ENCODE peak calls at places on chromosomes 11 and 22, in seven cellular contexts. S, I, D, O, A, W and Y are unnamed samples.

GRCh38 chr11:69358398-69359080 is 64.6 kb downstream of the MYEOV start:
- DNase-seq in W (no peak), D (no peak), A (no peak), I (no peak), O (no peak), S (no peak), Y (no peak)

GRCh38 chr11:3954448-3955298 is 99.2 kb downstream of the STIM1 start:
- DNase-seq in D (no peak), W (peak), A (peak), S (peak), I (no peak), O (no peak), Y (no peak)

GRCh38 chr11:92980291-92980690 is 10.8 kb downstream of the MTNR1B start:
- DNase-seq in A (no peak), I (no peak), S (no peak), W (no peak), O (no peak), D (no peak), Y (no peak)

GRCh38 chr11:79237111-79237510 is 203.7 kb downstream of the TENM4 start:
- DNase-seq in W (no peak), A (no peak), I (no peak), S (no peak), D (no peak), O (no peak), Y (no peak)

GRCh38 chr22:17264321-17265052 is 45.3 kb upstream of the ADA2 start:
- DNase-seq in W (peak), D (no peak), I (no peak), A (peak), O (no peak), S (peak), Y (peak)

GRCh38 chr11:41522391-41522790 is 62.9 kb upstream of the LRRC4C start:
- DNase-seq in W (peak), A (no peak), I (no peak), D (no peak), O (no peak), S (peak), Y (peak)

GRCh38 chr11:126112547-126112946 is 49.9 kb upstream of the CDON start:
- DNase-seq in I (peak), S (no peak), D (peak), W (peak), O (peak), A (peak), Y (peak)

GRCh38 chr22:45977003-45977395 is at the start of gene WNT7B:
- DNase-seq in O (no peak), D (no peak), I (no peak), S (no peak), A (no peak), W (no peak), Y (no peak)

GRCh38 chr11:19102521-19102900 is 14.5 kb upstream of the ZDHHC13 start:
- DNase-seq in I (no peak), A (no peak), W (no peak), O (no peak), D (no peak), S (no peak), Y (no peak)

GRCh38 chr11:7449196-7449840 is 36.0 kb upstream of the OLFML1 start:
- DNase-seq in I (no peak), A (no peak), D (no peak), S (no peak), O (no peak), W (no peak), Y (no peak)

GRCh38 chr11:19441752-19442553 is 201.2 kb upstream of the E2F8 start:
- DNase-seq in A (peak), D (peak), I (no peak), O (peak), W (peak), S (peak), Y (peak)

GRCh38 chr11:83727251-83727650 is 441.1 kb upstream of the CCDC90B start:
- DNase-seq in W (no peak), D (no peak), O (no peak), A (no peak), S (no peak), I (no peak), Y (no peak)

GRCh38 chr11:74819400-74819799 is 70.8 kb downstream of the RNF169 start:
- DNase-seq in D (peak), O (no peak), W (no peak), S (peak), A (no peak), I (no peak), Y (peak)

GRCh38 chr11:73387594-73388021 is 11.4 kb downstream of the RELT start:
- DNase-seq in O (no peak), A (no peak), W (peak), I (no peak), S (no peak), D (no peak), Y (no peak)

GRCh38 chr22:43922123-43922522 is 1.5 kb upstream of the PNPLA3 start:
- DNase-seq in W (no peak), I (no peak), A (no peak), O (no peak), S (no peak), D (no peak), Y (no peak)

GRCh38 chr22:43925433-43926348 is 2.1 kb downstream of the PNPLA3 start:
- DNase-seq in D (peak), A (no peak), W (no peak), I (no peak), O (no peak), S (no peak), Y (peak)

GRCh38 chr22:43923631-43924548 is at the start of gene PNPLA3:
- DNase-seq in D (peak), O (peak), A (peak), I (peak), W (peak), S (peak), Y (peak)

GRCh38 chr22:43921361-43921760 is 2.2 kb upstream of the PNPLA3 start:
- DNase-seq in S (peak), A (peak), D (peak), I (no peak), O (no peak), W (peak), Y (peak)

DNA sequence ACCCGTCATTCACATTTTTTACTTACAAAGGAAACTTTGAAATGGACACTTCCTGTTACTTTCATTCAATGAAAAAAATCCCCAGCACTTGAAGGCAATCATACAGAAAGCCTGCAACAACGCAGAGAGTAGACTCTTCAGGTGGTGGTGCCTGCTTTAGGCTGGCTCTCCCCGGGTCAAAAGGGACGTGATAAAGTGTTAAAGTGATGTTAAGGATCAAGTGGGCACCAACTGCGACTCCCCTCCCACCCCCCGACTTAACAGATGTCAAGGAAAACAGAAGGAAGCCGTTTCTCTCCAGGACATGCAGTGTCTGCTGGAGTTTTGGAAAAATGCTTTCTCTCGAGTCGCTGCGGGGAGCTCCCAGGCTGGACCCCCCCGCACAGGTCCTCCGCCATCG is 414 bp upstream of the PNPLA3 start:
- DNase-seq in I (no peak), W (peak), D (no peak), S (peak), O (no peak), A (no peak), Y (no peak)
- H3K4me3 ChIP-seq in I (peak), W (peak), D (peak), S (peak), O (peak), A (peak), Y (peak)

GRCh38 chr11:2389344-2390026 is 11.1 kb upstream of the TSSC4 start:
- DNase-seq in O (no peak), S (no peak), A (no peak), D (no peak), W (no peak), I (peak), Y (no peak)
- TF ChIP-seq CTCF in O (no peak), S (no peak), A (no peak), D (no peak), W (peak), I (no peak), Y (no peak)

GRCh38 chr11:95095858-95096587 is 6.4 kb downstream of the ENDOD1 start:
- DNase-seq in D (peak), O (no peak), A (peak), W (peak), I (no peak), S (peak), Y (peak)
- H3K4me3 ChIP-seq in D (no peak), O (no peak), A (no peak), W (no peak), I (no peak), S (no peak), Y (no peak)

GRCh38 chr11:64088159-64089026 is 52.7 kb downstream of the FLRT1 start:
- DNase-seq in A (no peak), O (no peak), S (no peak), D (no peak), I (no peak), W (no peak), Y (no peak)
- TF ChIP-seq CTCF in A (peak), O (no peak), S (peak), D (peak), I (no peak), W (peak), Y (peak)